ENCODE peak calls at places on chromosome 6, in five cellular contexts. W is CD8-positive, alpha-beta T cell; Y is heart left ventricle; V is astrocyte of the cerebellum; A is adrenal gland. N is an unnamed sample.

GRCh38 chr6:106448000-106448426 is 87.5 kb downstream of the CRYBG1 start:
- DNase-seq in A (peak), W (peak), V (no peak), Y (peak), N (no peak)

GRCh38 chr6:83125425-83125824 is 58.0 kb downstream of the DOP1A start:
- DNase-seq in A (no peak), Y (no peak), W (no peak), V (no peak), N (no peak)

GRCh38 chr6:1552296-1552761 is 57.4 kb upstream of the FOXC1 start:
- DNase-seq in W (no peak), V (no peak), Y (no peak), A (no peak), N (peak)

GRCh38 chr6:130906736-130907381 is 79.7 kb downstream of the SMLR1 start:
- DNase-seq in V (peak), Y (no peak), W (no peak), A (no peak), N (peak)

GRCh38 chr6:90168693-90169131 is 127.9 kb downstream of the BACH2 start:
- DNase-seq in W (no peak), Y (no peak), A (no peak), V (peak), N (peak)

GRCh38 chr6:30769088-30769852 is 24.9 kb upstream of the IER3 start:
- DNase-seq in A (peak), W (peak), V (peak), Y (peak), N (peak)

GRCh38 chr6:31815025-31815838 is at the start of the genes HSPA1A and HSPA1L:
- DNase-seq in A (peak), W (peak), V (peak), Y (peak), N (peak)

GRCh38 chr6:41939091-41939847 is 2.3 kb downstream of the CCND3 start:
- DNase-seq in V (no peak), Y (peak), W (peak), A (peak), N (peak)

GRCh38 chr6:87645080-87645479 is 55.1 kb downstream of the ORC3 start:
- DNase-seq in W (no peak), A (no peak), V (no peak), Y (no peak), N (no peak)

GRCh38 chr6:53664623-53665022 is 933 bp downstream of the KLHL31 start:
- DNase-seq in W (no peak), A (no peak), Y (peak), V (no peak), N (no peak)

GRCh38 chr6:74731921-74732320 is 473.9 kb downstream of the COL12A1 start:
- DNase-seq in V (peak), Y (no peak), A (no peak), W (no peak), N (peak)

GRCh38 chr6:35092362-35093117 is 48.6 kb downstream of the TCP11 start:
- DNase-seq in Y (no peak), W (no peak), A (peak), V (peak), N (peak)

GRCh38 chr6:129710722-129711631 is 1.0 kb upstream of the ARHGAP18 start:
- DNase-seq in Y (no peak), A (no peak), W (no peak), V (no peak), N (no peak)

GRCh38 chr6:37259191-37259590 is 1.2 kb upstream of the TMEM217 start:
- DNase-seq in Y (no peak), V (no peak), W (no peak), A (no peak), N (no peak)

GRCh38 chr6:2940010-2940850 is 31.1 kb downstream of the SERPINB6 start:
- DNase-seq in W (peak), A (peak), Y (no peak), V (no peak), N (no peak)

GRCh38 chr6:146357578-146358340 is 185.9 kb upstream of the RAB32 start:
- DNase-seq in V (peak), W (no peak), A (no peak), Y (no peak), N (peak)

GRCh38 chr6:13987400-13987865 is 62.7 kb downstream of the RNF182 start:
- DNase-seq in W (no peak), V (no peak), A (no peak), Y (no peak), N (no peak)

GRCh38 chr6:38852215-38852614 is 137.1 kb downstream of the DNAH8 start:
- DNase-seq in Y (no peak), A (no peak), V (no peak), W (no peak), N (no peak)

GRCh38 chr6:8064638-8065518 is 689 bp upstream of the BLOC1S5 start:
- DNase-seq in Y (no peak), W (no peak), A (no peak), V (no peak), N (no peak)

GRCh38 chr6:7566031-7566556 is 23.9 kb upstream of the SNRNP48 start:
- DNase-seq in A (no peak), V (no peak), W (no peak), Y (no peak), N (peak)

GRCh38 chr6:1227935-1228753 is 83.8 kb upstream of the FOXQ1 start:
- DNase-seq in V (no peak), Y (no peak), A (no peak), W (no peak), N (no peak)

GRCh38 chr6:12331951-12332749 is 42.0 kb downstream of the EDN1 start:
- DNase-seq in A (no peak), V (no peak), Y (no peak), W (no peak), N (peak)

GRCh38 chr6:20939161-20939775 is 405.0 kb downstream of the CDKAL1 start:
- DNase-seq in W (no peak), Y (no peak), A (no peak), V (no peak), N (no peak)

GRCh38 chr6:47710295-47710694 is 11.9 kb downstream of the ADGRF4 start:
- DNase-seq in A (no peak), Y (no peak), W (no peak), V (no peak), N (no peak)

GRCh38 chr6:135520781-135521180 is 23.2 kb upstream of the AHI1 start:
- DNase-seq in V (no peak), W (no peak), A (no peak), Y (no peak), N (peak)

GRCh38 chr6:20572940-20573339 is 38.7 kb downstream of the CDKAL1 start:
- DNase-seq in V (no peak), W (no peak), Y (no peak), A (no peak), N (peak)

GRCh38 chr6:157263146-157263545 is 60.2 kb downstream of the TMEM242 start:
- DNase-seq in W (no peak), A (no peak), Y (no peak), V (no peak), N (no peak)

GRCh38 chr6:157261606-157262005 is 61.7 kb downstream of the TMEM242 start:
- DNase-seq in Y (no peak), A (no peak), V (no peak), W (no peak), N (no peak)

GRCh38 chr6:157259443-157259842 is 63.9 kb downstream of the TMEM242 start:
- DNase-seq in Y (no peak), A (no peak), W (no peak), V (no peak), N (no peak)

GRCh38 chr6:157258878-157259277 is 64.4 kb downstream of the TMEM242 start:
- DNase-seq in V (no peak), A (no peak), Y (no peak), W (peak), N (no peak)

GRCh38 chr6:157260735-157261134 is 62.6 kb downstream of the TMEM242 start:
- DNase-seq in W (no peak), V (no peak), Y (no peak), A (no peak), N (no peak)
- TF ChIP-seq CTCF in W (no peak), V (no peak), Y (no peak), A (no peak), N (no peak)

GRCh38 chr6:75853796-75854195 is 104.8 kb downstream of the MYO6 start:
- DNase-seq in V (no peak), W (no peak), Y (no peak), A (no peak), N (no peak)

GRCh38 chr6:75848274-75848673 is 99.2 kb downstream of the MYO6 start:
- DNase-seq in W (no peak), V (no peak), Y (no peak), A (no peak), N (no peak)

GRCh38 chr6:75850026-75850385 is 101.0 kb downstream of the MYO6 start:
- DNase-seq in V (no peak), A (no peak), W (no peak), Y (no peak), N (no peak)

GRCh38 chr6:75852721-75853120 is 103.7 kb downstream of the MYO6 start:
- DNase-seq in A (no peak), W (no peak), Y (no peak), V (no peak), N (no peak)

GRCh38 chr6:75849329-75850025 is 100.4 kb downstream of the MYO6 start:
- DNase-seq in V (no peak), W (no peak), Y (no peak), A (no peak), N (no peak)
- H3K4me3 ChIP-seq in V (no peak), W (no peak), Y (no peak), A (no peak), N (no peak)

DNA sequence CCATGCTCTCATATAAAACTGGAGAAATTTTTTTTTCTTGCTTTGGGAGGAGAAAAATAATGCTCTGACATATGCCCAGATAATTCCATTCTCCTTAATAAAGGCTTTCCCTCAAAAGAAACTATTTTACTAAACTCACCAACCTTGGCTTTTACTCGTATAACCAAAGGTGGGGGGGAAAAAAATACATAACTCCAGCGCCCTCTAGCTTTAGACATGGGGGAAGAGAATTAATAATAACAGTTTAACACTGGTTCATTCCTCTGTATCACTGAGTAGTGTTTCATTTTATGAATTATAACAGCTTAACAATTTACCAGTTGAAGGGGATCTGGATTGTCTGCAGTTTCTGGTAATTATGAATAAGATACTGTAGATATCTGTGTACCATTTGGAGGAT is 1226.1 kb downstream of the GRIK2 start:
- DNase-seq in W (no peak), Y (no peak), A (no peak), V (peak), N (peak)
- TF ChIP-seq CTCF in W (no peak), Y (peak), A (no peak), V (peak), N (peak)

GRCh38 chr6:62039602-62040001 is 246.4 kb downstream of the KHDRBS2 start:
- DNase-seq in W (no peak), Y (no peak), A (no peak), V (no peak), N (no peak)
- H3K4me3 ChIP-seq in W (no peak), Y (no peak), A (no peak), V (no peak), N (no peak)

GRCh38 chr6:88730602-88731001 is 232.8 kb downstream of the RNGTT start:
- DNase-seq in V (peak), Y (no peak), A (no peak), W (no peak), N (peak)

GRCh38 chr6:88728756-88729155 is 234.7 kb downstream of the RNGTT start:
- DNase-seq in V (no peak), W (no peak), Y (no peak), A (no peak), N (no peak)

GRCh38 chr6:88722691-88723090 is 240.7 kb downstream of the RNGTT start:
- DNase-seq in V (peak), A (no peak), Y (no peak), W (no peak), N (no peak)

GRCh38 chr6:88725111-88725711 is 238.2 kb downstream of the RNGTT start:
- DNase-seq in W (no peak), Y (peak), A (no peak), V (peak), N (peak)
- TF ChIP-seq CTCF in W (no peak), Y (no peak), A (peak), V (peak), N (no peak)

GRCh38 chr6:27290850-27291208 is 21.2 kb downstream of the POM121L2 start:
- DNase-seq in V (no peak), Y (no peak), W (no peak), A (no peak), N (no peak)

GRCh38 chr6:27290065-27290849 is 21.8 kb downstream of the POM121L2 start:
- DNase-seq in V (no peak), A (no peak), W (no peak), Y (no peak), N (no peak)

GRCh38 chr6:27287751-27288135 is 24.3 kb downstream of the POM121L2 start:
- DNase-seq in Y (no peak), V (no peak), A (no peak), W (no peak), N (no peak)

GRCh38 chr6:27286141-27286540 is 25.9 kb downstream of the POM121L2 start:
- DNase-seq in V (no peak), W (no peak), A (no peak), Y (no peak), N (no peak)

GRCh38 chr6:27288136-27289044 is 23.7 kb downstream of the POM121L2 start:
- DNase-seq in A (no peak), V (no peak), Y (no peak), W (no peak), N (no peak)
- H3K4me3 ChIP-seq in A (no peak), V (peak), Y (no peak), W (no peak), N (no peak)

GRCh38 chr6:144338951-144339681 is 54.0 kb downstream of the UTRN start:
- DNase-seq in W (no peak), A (no peak), Y (no peak), V (no peak), N (no peak)

GRCh38 chr6:144339859-144340452 is 54.8 kb downstream of the UTRN start:
- DNase-seq in V (no peak), A (no peak), Y (no peak), W (no peak), N (no peak)

GRCh38 chr6:144336900-144337299 is 51.8 kb downstream of the UTRN start:
- DNase-seq in V (no peak), A (no peak), W (no peak), Y (no peak), N (no peak)

GRCh38 chr6:144340541-144341371 is 55.6 kb downstream of the UTRN start:
- DNase-seq in V (no peak), W (no peak), Y (no peak), A (no peak), N (no peak)

GRCh38 chr6:144338474-144338873 is 53.3 kb downstream of the UTRN start:
- DNase-seq in V (no peak), W (no peak), A (no peak), Y (no peak), N (no peak)
- TF ChIP-seq CTCF in V (no peak), W (no peak), A (no peak), Y (no peak), N (no peak)

DNA sequence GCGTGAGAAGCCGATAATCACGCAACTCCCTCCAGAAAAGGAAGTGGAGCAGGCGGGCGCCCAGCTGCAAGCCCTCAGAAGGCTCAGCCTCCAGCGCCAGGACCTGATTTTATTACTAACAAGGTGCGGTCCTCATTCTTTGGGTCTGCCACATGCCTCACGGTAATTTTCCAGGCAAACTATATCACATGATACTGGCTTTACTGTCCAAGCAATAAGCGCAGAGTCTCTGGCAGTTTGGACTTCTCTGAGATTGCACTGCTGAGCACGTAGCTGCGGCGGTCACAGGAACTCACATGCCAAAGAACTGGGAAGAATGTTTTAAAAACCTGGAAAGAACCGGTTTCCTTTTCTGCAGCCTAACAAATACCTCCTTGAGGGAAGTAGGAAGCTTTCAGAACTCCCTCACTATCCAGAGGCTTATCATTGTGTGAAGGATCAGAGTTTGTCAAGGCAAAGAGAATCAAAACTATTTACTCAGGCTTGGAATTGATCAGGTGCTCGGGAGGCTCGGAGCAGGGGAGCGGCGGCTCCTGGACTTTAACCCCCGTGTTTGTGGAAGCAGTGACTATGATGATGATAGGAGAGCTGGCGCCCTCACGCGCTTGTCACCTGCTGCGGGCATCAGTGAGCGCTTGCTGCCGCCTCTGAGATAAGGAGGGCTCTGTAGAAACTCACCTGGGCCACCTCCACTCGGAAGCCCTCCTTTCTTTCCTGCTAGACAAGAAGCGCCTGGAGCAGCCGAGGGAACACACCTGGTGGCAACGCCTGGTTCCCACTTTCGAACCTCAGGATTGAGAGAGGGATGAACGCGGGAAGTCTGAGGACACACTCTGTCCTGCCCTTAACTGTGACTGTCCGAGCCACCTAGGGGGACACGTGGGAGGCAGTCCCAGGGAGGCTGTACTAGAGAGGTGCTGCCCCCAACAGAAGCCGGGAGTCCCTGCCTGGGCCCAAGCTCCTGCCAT is 27.2 kb upstream of the SYNJ2 start:
- DNase-seq in Y (no peak), W (no peak), A (no peak), V (no peak), N (peak)
- H3K4me3 ChIP-seq in Y (peak), W (no peak), A (no peak), V (no peak), N (peak)

DNA sequence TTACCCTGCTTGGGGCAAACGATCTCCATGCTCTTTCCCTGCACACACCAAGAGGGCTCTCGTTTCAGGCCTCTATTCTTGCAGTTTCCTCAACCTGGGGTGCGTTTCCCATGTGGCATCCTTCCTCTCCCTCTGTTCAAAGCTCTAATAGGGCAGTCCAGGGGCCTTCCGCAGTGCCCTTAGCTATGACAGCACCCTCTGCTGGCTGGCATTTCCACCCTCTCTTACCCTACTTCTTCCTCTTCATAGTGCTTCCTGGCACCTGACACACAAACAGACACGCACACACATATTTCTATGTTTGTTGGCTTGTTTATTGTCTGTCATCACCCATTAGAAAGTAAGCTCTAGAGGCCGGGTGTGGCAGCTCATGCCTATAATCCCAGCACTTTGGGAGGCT is 294.0 kb downstream of the CLIC5 start:
- DNase-seq in A (no peak), W (no peak), Y (no peak), V (no peak), N (no peak)
- TF ChIP-seq CTCF in A (no peak), W (no peak), Y (no peak), V (no peak), N (no peak)

GRCh38 chr6:6545616-6546317 is 42.8 kb upstream of the LY86 start:
- DNase-seq in Y (no peak), V (no peak), W (no peak), A (no peak), N (no peak)
- H3K4me3 ChIP-seq in Y (peak), V (peak), W (peak), A (no peak), N (no peak)

N was measured in AG10803.